ENCODE peak calls at places on chromosome 11, in eight cellular contexts. S is heart right ventricle, R is choroid plexus epithelial cell, U is GM23338, G is fibroblast of pulmonary artery, Y is GM12878, B is OCI-LY7, D is nephron progenitor cell. M is an unnamed sample.

GRCh38 chr11:11857769-11858168 is 16.0 kb downstream of the USP47 start:
- DNase-seq in S (no peak), R (no peak), U (peak; percentile 59), G (no peak), Y (no peak), B (no peak), D (no peak), M (no peak)

GRCh38 chr11:83689062-83689461 is 402.9 kb upstream of the CCDC90B start:
- DNase-seq in S (no peak), R (peak; percentile 16), U (no peak), G (no peak), Y (no peak), B (no peak), D (no peak), M (no peak)

GRCh38 chr11:12280838-12281565 is 96.4 kb upstream of the PARVA start:
- DNase-seq in S (no peak), R (no peak), U (no peak), G (no peak), Y (no peak), B (no peak), D (no peak), M (no peak)

GRCh38 chr11:58055806-58056401 is 25.2 kb downstream of the OR6Q1 start:
- DNase-seq in S (no peak), R (no peak), U (no peak), G (no peak), Y (no peak), B (no peak), D (no peak), M (no peak)

GRCh38 chr11:72227316-72228228 is 3.0 kb downstream of the INPPL1 start:
- DNase-seq in S (no peak), R (peak; percentile 67), U (no peak), G (no peak), Y (no peak), B (no peak), D (no peak), M (peak; percentile 7)

GRCh38 chr11:7595016-7595869 is 78.1 kb downstream of the CYB5R2 start:
- DNase-seq in S (no peak), R (peak; percentile 67), U (peak; percentile 45), G (no peak), Y (no peak), B (no peak), D (no peak), M (no peak)

GRCh38 chr11:12642040-12642439 is 32.2 kb upstream of the TEAD1 start:
- DNase-seq in S (no peak), R (peak; percentile 69), U (no peak), G (peak; percentile 50), Y (no peak), B (no peak), D (no peak), M (no peak)

GRCh38 chr11:102420547-102420946 is 32.0 kb downstream of the TMEM123 start:
- DNase-seq in S (no peak), R (no peak), U (no peak), G (no peak), Y (peak; percentile 40), B (no peak), D (no peak), M (no peak)

DNA sequence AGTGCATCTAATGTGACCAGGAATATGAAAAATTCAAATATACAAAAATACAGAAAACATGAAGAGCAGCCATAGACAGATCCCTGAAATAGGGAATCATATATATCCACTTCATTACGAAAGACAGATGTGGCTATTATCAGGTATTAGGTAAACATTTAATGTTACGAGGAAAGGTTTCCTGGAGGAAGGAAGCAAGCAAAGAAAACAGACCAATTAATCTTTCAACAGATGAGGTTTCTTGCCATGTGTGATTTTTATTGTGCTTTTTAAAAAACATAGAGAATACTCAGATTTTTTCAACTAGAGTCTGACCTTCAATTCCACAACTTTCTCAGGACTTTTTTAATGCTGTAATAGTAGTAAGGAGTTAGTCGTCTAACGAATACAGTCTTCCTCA is 24.3 kb upstream of the GAB2 start:
- DNase-seq in S (no peak), R (no peak), U (no peak), G (no peak), Y (no peak), B (no peak), D (no peak), M (no peak)
- TF ChIP-seq CTCF in S (no peak), R (no peak), U (no peak), G (no peak), Y (no peak), B (no peak), D (no peak), M (no peak)

GRCh38 chr11:75499423-75500305 is 26.1 kb downstream of the GDPD5 start:
- DNase-seq in S (no peak), R (peak; percentile 93), U (no peak), G (peak; percentile 92), Y (no peak), B (no peak), D (no peak), M (no peak)

GRCh38 chr11:75497788-75498404 is 27.8 kb downstream of the GDPD5 start:
- DNase-seq in S (no peak), R (no peak), U (no peak), G (no peak), Y (no peak), B (no peak), D (no peak), M (no peak)

GRCh38 chr11:75498556-75499255 is 27.0 kb downstream of the GDPD5 start:
- DNase-seq in S (no peak), R (peak; percentile 22), U (no peak), G (no peak), Y (no peak), B (no peak), D (no peak), M (no peak)

GRCh38 chr11:75492181-75492820 is 33.4 kb downstream of the GDPD5 start:
- DNase-seq in S (no peak), R (peak; percentile 31), U (peak; percentile 57), G (no peak), Y (no peak), B (peak; percentile 71), D (no peak), M (peak; percentile 57)

DNA sequence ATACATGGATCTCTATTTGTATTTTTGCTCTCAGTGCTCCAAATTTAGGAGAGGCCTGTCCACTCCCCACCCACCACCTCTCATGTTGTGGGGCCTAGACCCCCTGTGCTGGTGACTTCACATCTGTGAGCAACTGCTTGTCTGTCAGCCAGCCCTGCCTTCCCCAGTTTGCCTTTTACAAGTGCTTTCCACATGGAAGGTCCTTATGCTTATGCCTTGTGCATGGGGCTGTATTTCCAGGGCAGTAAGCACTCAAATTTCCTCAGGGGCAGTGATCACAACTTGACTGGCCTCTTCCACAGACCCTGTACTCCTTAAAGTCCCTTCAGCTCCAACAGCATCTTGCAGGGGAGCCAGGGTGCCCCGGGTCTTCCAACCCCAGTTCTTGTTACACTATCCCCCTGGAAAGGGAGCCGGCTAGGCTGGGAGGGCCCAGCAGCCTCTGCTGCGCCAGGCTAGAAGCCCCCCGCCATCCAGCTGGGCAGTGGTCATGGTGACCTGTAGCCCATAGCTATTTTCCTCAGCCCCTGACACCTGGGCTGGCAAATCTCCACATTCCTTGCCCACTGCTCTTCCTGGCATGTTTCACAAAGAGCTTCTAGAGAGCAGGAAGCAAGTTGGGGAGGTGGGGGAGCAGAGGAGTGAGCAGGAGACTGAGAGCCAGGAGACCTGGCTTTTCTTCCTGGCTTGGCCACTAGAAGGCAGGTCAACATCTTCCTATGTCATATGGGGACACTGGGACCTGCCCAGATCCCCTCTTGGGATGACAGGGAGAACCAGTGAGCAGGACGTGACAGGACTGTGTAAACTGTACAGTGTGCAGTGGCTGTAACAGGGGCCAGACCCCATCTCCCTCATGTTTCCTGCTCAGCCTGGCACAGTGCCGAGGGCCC is 29.7 kb downstream of the GDPD5 start:
- DNase-seq in S (no peak), R (no peak), U (peak; percentile 78), G (no peak), Y (no peak), B (no peak), D (no peak), M (no peak)
- TF ChIP-seq CTCF in S (no peak), R (peak; percentile 23), U (peak; percentile 51), G (peak; percentile 14), Y (peak; percentile 6), B (no peak), D (no peak), M (no peak)

GRCh38 chr11:123137496-123138270 is 57.4 kb downstream of the CLMP start:
- DNase-seq in S (peak; percentile 84), R (peak; percentile 75), U (peak; percentile 85), G (peak; percentile 80), Y (no peak), B (no peak), D (peak; percentile 70), M (peak; percentile 33)
- TF ChIP-seq CTCF in S (no peak), R (peak; percentile 34), U (no peak), G (peak; percentile 13), Y (no peak), B (no peak), D (no peak), M (no peak)

GRCh38 chr11:111477898-111478297 is 34.3 kb downstream of the BTG4 start:
- DNase-seq in S (no peak), R (no peak), U (no peak), G (no peak), Y (no peak), B (no peak), D (no peak), M (no peak)

GRCh38 chr11:111476961-111477360 is 35.2 kb downstream of the BTG4 start:
- DNase-seq in S (no peak), R (no peak), U (no peak), G (no peak), Y (no peak), B (no peak), D (no peak), M (no peak)

GRCh38 chr11:111483431-111483830 is 28.8 kb downstream of the BTG4 start:
- DNase-seq in S (no peak), R (peak; percentile 18), U (no peak), G (no peak), Y (no peak), B (no peak), D (no peak), M (no peak)

GRCh38 chr11:111476366-111476765 is 35.8 kb downstream of the BTG4 start:
- DNase-seq in S (no peak), R (no peak), U (no peak), G (no peak), Y (no peak), B (no peak), D (no peak), M (no peak)

GRCh38 chr11:111479666-111480065 is 32.5 kb downstream of the BTG4 start:
- DNase-seq in S (no peak), R (no peak), U (no peak), G (no peak), Y (no peak), B (no peak), D (no peak), M (no peak)
- TF ChIP-seq CTCF in S (no peak), R (no peak), U (no peak), G (no peak), Y (no peak), B (no peak), D (no peak), M (no peak)

GRCh38 chr11:13970986-13971385 is 8.5 kb downstream of the SPON1 start:
- DNase-seq in S (no peak), R (no peak), U (peak; percentile 59), G (no peak), Y (no peak), B (peak; percentile 44), D (no peak), M (no peak)
- TF ChIP-seq CTCF in S (peak; percentile 46), R (no peak), U (peak; percentile 57), G (peak; percentile 5), Y (peak; percentile 47), B (peak; percentile 77), D (peak; percentile 20), M (peak; percentile 26)